ENCODE peak calls at places on chromosomes 6 and 20, in eight cellular contexts. I is prostate gland, J is esophagus muscularis mucosa, G is stomach, P is upper lobe of left lung, V is breast epithelium, E is K562, D is transverse colon. X is an unnamed sample.

GRCh38 chr20:33262658-33263065 is 20.4 kb upstream of the BPIFB1 start:
- DNase-seq in I (no peak), J (no peak), G (peak; percentile 67), P (peak; percentile 40), V (no peak), E (peak; percentile 30), D (no peak), X (no peak)

GRCh38 chr6:111576302-111576701 is 29.4 kb downstream of the TRAF3IP2 start:
- DNase-seq in I (no peak), J (no peak), G (no peak), P (no peak), V (no peak), E (no peak), D (no peak), X (no peak)

GRCh38 chr6:4973972-4974885 is 29.6 kb downstream of the RPP40 start:
- DNase-seq in I (no peak), J (peak; percentile 91), G (no peak), P (no peak), V (no peak), E (no peak), D (no peak), X (no peak)

GRCh38 chr6:92700411-92700810 is 718.9 kb downstream of the EPHA7 start:
- DNase-seq in I (no peak), J (no peak), G (no peak), P (no peak), V (no peak), E (no peak), D (no peak), X (no peak)

GRCh38 chr6:123592426-123592825 is 44.3 kb downstream of the TRDN start:
- DNase-seq in I (no peak), J (no peak), G (no peak), P (no peak), V (no peak), E (no peak), D (no peak), X (no peak)

GRCh38 chr20:14245368-14245970 is 91.9 kb downstream of the FLRT3 start:
- DNase-seq in I (no peak), J (no peak), G (no peak), P (no peak), V (no peak), E (no peak), D (no peak), X (no peak)

GRCh38 chr6:104995989-104996617 is 39.2 kb downstream of the LIN28B start:
- DNase-seq in I (peak; percentile 10), J (no peak), G (no peak), P (no peak), V (no peak), E (no peak), D (no peak), X (no peak)

GRCh38 chr6:78605909-78606446 is 261.4 kb upstream of the IRAK1BP1 start:
- DNase-seq in I (no peak), J (no peak), G (no peak), P (no peak), V (no peak), E (no peak), D (no peak), X (no peak)

GRCh38 chr6:32622545-32623401 is 14.4 kb upstream of the HLA-DQA1 start:
- DNase-seq in I (no peak), J (no peak), G (no peak), P (peak; percentile 49), V (no peak), E (no peak), D (no peak), X (peak; percentile 81)

DNA sequence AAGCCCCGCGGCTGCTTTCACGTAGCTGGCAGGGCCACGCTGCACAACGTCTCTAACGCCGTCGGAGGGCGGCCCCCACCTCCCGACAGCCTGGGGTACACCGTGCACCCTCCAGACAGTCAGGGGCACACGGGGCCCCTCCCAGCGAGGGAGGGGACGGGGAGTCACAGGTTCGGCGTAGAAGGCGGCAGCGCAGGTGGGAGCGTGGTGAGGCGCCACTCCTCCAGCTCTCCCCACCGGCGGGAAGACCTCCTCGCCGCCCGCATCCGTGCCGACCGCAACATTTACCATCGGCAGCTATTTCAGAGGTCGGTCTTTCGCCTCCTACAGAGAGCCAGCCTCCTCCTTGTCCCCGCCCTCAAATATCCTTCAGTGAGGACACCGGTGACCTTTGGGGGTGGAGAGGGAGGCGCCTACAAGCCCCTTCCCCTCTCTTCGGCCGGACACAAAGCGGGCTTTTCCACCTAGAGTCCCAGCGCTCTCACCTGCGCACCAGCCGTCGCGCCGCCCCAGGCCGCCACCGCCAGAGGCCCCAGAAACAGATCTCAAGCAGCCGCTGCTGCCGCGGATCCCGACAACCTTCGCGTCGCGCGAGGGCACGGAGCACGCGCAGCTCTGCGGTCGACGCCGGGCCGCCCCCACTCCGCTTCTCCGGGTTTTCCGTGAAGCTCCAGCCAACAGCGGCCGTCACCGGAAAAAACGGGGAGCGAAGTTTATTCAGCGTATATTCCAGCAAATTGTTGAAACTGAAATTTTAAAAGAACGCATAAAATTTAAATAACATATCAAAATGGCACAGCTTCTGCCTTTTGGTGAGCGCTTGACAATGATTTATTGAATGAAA is at the start of gene MKKS:
- DNase-seq in I (peak; percentile 82), J (peak; percentile 96), G (peak; percentile 89), P (peak; percentile 84), V (peak; percentile 87), E (peak; percentile 67), D (peak; percentile 93), X (peak; percentile 98)
- TF ChIP-seq POLR2A in I (peak; percentile 46), J (peak; percentile 28), G (no peak), P (peak; percentile 4), V (no peak), E (peak; percentile 69), D (no peak), X (no peak)

DNA sequence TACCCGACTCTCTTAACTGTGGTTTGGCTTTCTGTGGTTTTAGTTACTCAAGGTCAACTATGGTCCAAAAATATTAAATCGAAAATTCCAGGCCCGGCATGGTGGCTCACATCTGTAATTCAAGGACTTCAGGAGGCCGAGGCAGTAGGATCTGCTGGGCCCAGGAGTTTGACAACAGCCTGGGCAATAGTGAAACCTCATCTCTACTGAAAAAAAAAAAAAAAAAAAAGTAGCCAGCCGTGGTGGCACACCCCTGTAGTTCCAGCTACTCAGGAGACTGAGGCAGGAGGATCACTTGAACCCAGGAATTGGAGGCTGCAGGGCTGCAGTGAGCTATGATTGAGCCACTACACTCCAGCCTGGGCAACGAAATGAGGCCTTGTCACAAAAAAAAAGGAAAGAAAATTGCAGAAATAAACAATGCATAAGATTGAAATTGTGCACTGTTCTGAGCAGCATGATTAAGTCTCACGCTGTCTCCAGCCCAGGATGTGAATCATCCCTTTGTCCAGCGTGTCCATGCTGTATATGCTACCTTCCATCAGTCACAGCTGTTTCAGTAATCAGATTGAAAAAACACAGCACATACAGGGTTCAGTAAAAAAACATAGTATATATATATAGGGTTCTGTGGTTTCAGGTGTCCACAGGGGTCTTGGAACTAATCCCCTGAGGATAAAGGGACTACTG is 40.7 kb downstream of the RGS17 start:
- DNase-seq in I (no peak), J (no peak), G (no peak), P (no peak), V (no peak), E (no peak), D (no peak), X (no peak)
- TF ChIP-seq POLR2AphosphoS5 in I (no peak), J (no peak), G (no peak), P (no peak), V (no peak), E (no peak), D (no peak), X (no peak)

GRCh38 chr6:40999498-41000070 is 39.4 kb downstream of the UNC5CL start:
- DNase-seq in I (peak; percentile 11), J (no peak), G (peak; percentile 69), P (peak; percentile 76), V (no peak), E (peak; percentile 70), D (peak; percentile 49), X (no peak)
- TF ChIP-seq CTCF in I (no peak), J (peak; percentile 12), G (no peak), P (no peak), V (no peak), E (peak; percentile 78), D (peak; percentile 17), X (peak; percentile 50)

GRCh38 chr6:7140631-7141366 is 33.0 kb downstream of the RREB1 start:
- DNase-seq in I (peak; percentile 89), J (peak; percentile 99), G (peak; percentile 90), P (peak; percentile 92), V (peak; percentile 86), E (peak; percentile 99), D (peak; percentile 91), X (peak; percentile 96)
- TF ChIP-seq POLR2A in I (peak; percentile 75), J (peak; percentile 69), G (no peak), P (peak; percentile 91), V (peak; percentile 43), E (peak; percentile 86), D (peak; percentile 80), X (no peak)

GRCh38 chr6:15430181-15430580 is 184.3 kb downstream of the JARID2 start:
- DNase-seq in I (no peak), J (no peak), G (no peak), P (no peak), V (no peak), E (no peak), D (no peak), X (no peak)
- TF ChIP-seq POLR2AphosphoS5 in I (no peak), J (no peak), G (no peak), P (no peak), V (no peak), E (no peak), D (no peak), X (no peak)

DNA sequence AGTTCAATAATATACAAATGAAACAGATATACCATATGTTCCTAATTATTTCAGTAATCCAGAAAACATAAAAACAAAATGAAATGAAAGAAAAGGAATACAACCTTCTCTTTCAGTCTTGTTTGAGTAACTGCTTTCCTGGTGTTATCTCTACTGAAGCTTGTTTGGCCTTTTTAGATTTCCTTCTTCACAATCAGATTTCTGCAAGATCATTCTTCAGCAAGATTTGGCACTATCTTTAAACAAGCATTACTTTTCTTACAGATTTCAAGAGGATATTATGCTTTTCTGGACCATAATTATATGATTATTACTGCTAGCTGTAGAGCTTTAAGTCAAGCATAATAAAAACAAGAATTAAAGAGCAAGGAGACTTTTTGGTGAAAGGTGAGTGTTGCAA is 120.2 kb downstream of the MYB start:
- DNase-seq in I (no peak), J (no peak), G (no peak), P (no peak), V (no peak), E (no peak), D (no peak), X (no peak)
- TF ChIP-seq CTCF in I (no peak), J (no peak), G (no peak), P (no peak), V (no peak), E (no peak), D (no peak), X (no peak)

GRCh38 chr20:36571564-36572504 is 1.6 kb upstream of the TGIF2 start:
- DNase-seq in I (no peak), J (no peak), G (no peak), P (no peak), V (no peak), E (peak; percentile 66), D (no peak), X (no peak)
- TF ChIP-seq POLR2A in I (no peak), J (no peak), G (no peak), P (no peak), V (no peak), E (no peak), D (no peak), X (no peak)

X was measured in spleen.